ENCODE peak calls at places on chromosomes 13 and 19, in nine cellular contexts. O, N, K, Y, A, E, V, Z and L are unnamed samples.

GRCh38 chr13:77985866-77986636 is 67.4 kb upstream of the EDNRB start:
- DNase-seq in V (no peak), A (no peak), O (no peak), N (no peak), Y (no peak), Z (no peak), E (no peak), K (no peak), L (no peak)

GRCh38 chr13:51249767-51250741 is 27.9 kb downstream of the FAM124A start:
- DNase-seq in K (peak), Z (no peak), A (no peak), V (no peak), E (no peak), O (no peak), N (no peak), Y (peak), L (no peak)

GRCh38 chr19:44149776-44150175 is 8.4 kb downstream of the ZNF234 start:
- DNase-seq in O (no peak), E (no peak), K (no peak), A (no peak), Y (no peak), N (no peak), V (no peak), Z (no peak), L (no peak)

GRCh38 chr13:31908696-31909386 is 122.7 kb upstream of the FRY start:
- DNase-seq in A (peak), Z (no peak), O (no peak), K (no peak), Y (no peak), V (no peak), N (no peak), E (no peak), L (no peak)

GRCh38 chr13:40370662-40371061 is 295.8 kb downstream of the FOXO1 start:
- DNase-seq in A (no peak), N (no peak), V (no peak), E (no peak), Z (no peak), K (no peak), O (no peak), Y (no peak), L (no peak)

GRCh38 chr13:37173214-37173613 is 67.8 kb upstream of the CSNK1A1L start:
- DNase-seq in K (no peak), A (peak), Y (no peak), V (peak), Z (peak), O (no peak), E (no peak), N (no peak), L (no peak)

GRCh38 chr13:42330991-42331390 is 59.0 kb downstream of the AKAP11 start:
- DNase-seq in A (peak), Z (no peak), O (no peak), V (no peak), K (no peak), N (no peak), E (no peak), Y (no peak), L (no peak)

GRCh38 chr19:8307400-8307964 is 676 bp downstream of the CD320 start:
- DNase-seq in V (no peak), K (no peak), A (no peak), Y (no peak), O (no peak), N (no peak), E (no peak), Z (no peak), L (peak)

GRCh38 chr19:46369817-46370216 is 22.9 kb downstream of the PPP5C start:
- DNase-seq in Y (no peak), V (no peak), N (no peak), Z (no peak), K (peak), O (no peak), A (peak), E (no peak), L (no peak)

GRCh38 chr13:112102243-112102642 is 35.3 kb downstream of the SOX1 start:
- DNase-seq in N (no peak), Y (peak), E (no peak), Z (no peak), V (no peak), K (no peak), A (no peak), O (peak), L (no peak)

GRCh38 chr13:76968041-76968440 is 19.7 kb downstream of the ACOD1 start:
- DNase-seq in E (no peak), Y (no peak), A (no peak), N (no peak), K (no peak), Z (no peak), O (no peak), V (no peak), L (no peak)

GRCh38 chr19:49425922-49426592 is 869 bp downstream of the GFY start:
- DNase-seq in N (no peak), E (no peak), O (peak), Y (peak), A (no peak), V (no peak), Z (no peak), K (no peak), L (no peak)

GRCh38 chr13:50422181-50423148 is 407.2 kb downstream of the KCNRG start:
- DNase-seq in V (no peak), A (no peak), K (no peak), E (no peak), O (no peak), Y (no peak), Z (no peak), N (no peak), L (no peak)

GRCh38 chr19:13366529-13367143 is 139.6 kb downstream of the CACNA1A start:
- DNase-seq in A (peak), E (no peak), V (peak), K (no peak), Z (no peak), Y (peak), O (peak), N (no peak), L (no peak)

GRCh38 chr19:18062043-18062442 is 24.7 kb downstream of the IL12RB1 start:
- DNase-seq in Y (no peak), O (no peak), E (no peak), N (no peak), Z (no peak), A (no peak), K (no peak), V (no peak), L (no peak)

GRCh38 chr13:99384468-99384867 is 77.3 kb upstream of the GPR183 start:
- DNase-seq in E (no peak), Z (no peak), Y (no peak), V (no peak), N (no peak), K (no peak), A (no peak), O (no peak), L (no peak)

GRCh38 chr13:97844151-97844550 is 109.3 kb upstream of the IPO5 start:
- DNase-seq in A (peak), N (no peak), O (no peak), K (no peak), Z (no peak), V (no peak), Y (no peak), E (no peak), L (no peak)

GRCh38 chr13:99151516-99151915 is 49.1 kb upstream of the UBAC2 start:
- DNase-seq in N (no peak), Z (no peak), V (peak), O (no peak), E (no peak), K (no peak), A (peak), Y (peak), L (no peak)

GRCh38 chr19:3440082-3440481 is 40.2 kb downstream of the SMIM24 start:
- DNase-seq in Y (no peak), K (peak), Z (no peak), O (no peak), A (peak), V (no peak), E (no peak), N (peak), L (no peak)

GRCh38 chr13:31982540-31982939 is 49.0 kb upstream of the FRY start:
- DNase-seq in N (peak), Z (peak), V (peak), K (peak), Y (peak), A (peak), O (no peak), E (peak), L (no peak)

GRCh38 chr13:44231786-44232516 is 141.7 kb upstream of the SERP2 start:
- DNase-seq in V (peak), Z (peak), N (peak), A (peak), Y (peak), O (no peak), E (peak), K (peak), L (no peak)

GRCh38 chr19:16376649-16377048 is 52.0 kb downstream of the KLF2 start:
- DNase-seq in N (peak), A (no peak), O (peak), Y (peak), K (no peak), E (no peak), V (no peak), Z (no peak), L (no peak)

GRCh38 chr19:29255912-29256311 is 43.0 kb upstream of the UQCRFS1 start:
- DNase-seq in K (no peak), N (no peak), A (no peak), E (no peak), V (no peak), Z (no peak), Y (no peak), O (no peak), L (no peak)

GRCh38 chr19:4976412-4977298 is 7.7 kb downstream of the KDM4B start:
- DNase-seq in N (peak), V (peak), A (peak), E (peak), Z (peak), Y (peak), O (no peak), K (no peak), L (no peak)

GRCh38 chr13:113959198-113959597 is 14.7 kb downstream of the C13orf46 start:
- DNase-seq in N (peak), Y (no peak), E (no peak), K (no peak), O (no peak), V (no peak), Z (no peak), A (peak), L (no peak)

GRCh38 chr13:83216521-83217245 is 665.6 kb downstream of the SLITRK1 start:
- DNase-seq in Z (peak), E (no peak), A (no peak), O (no peak), N (no peak), K (no peak), V (no peak), Y (no peak), L (no peak)

GRCh38 chr19:31160346-31160926 is 188.8 kb downstream of the TSHZ3 start:
- DNase-seq in Z (peak), Y (no peak), E (no peak), O (no peak), N (no peak), A (no peak), V (no peak), K (no peak), L (no peak)

GRCh38 chr19:18290250-18291018 is 9.0 kb upstream of the JUND start:
- DNase-seq in V (peak), O (no peak), Z (no peak), A (no peak), N (no peak), E (no peak), Y (no peak), K (no peak), L (no peak)

GRCh38 chr19:33674575-33675367 is 53.0 kb downstream of the CHST8 start:
- DNase-seq in A (no peak), V (no peak), Z (no peak), O (no peak), Y (no peak), K (no peak), E (no peak), N (no peak), L (no peak)

GRCh38 chr13:114118763-114119123 is 13.7 kb downstream of the RASA3 start:
- DNase-seq in N (peak), O (no peak), K (peak), A (no peak), Z (no peak), Y (no peak), V (peak), E (no peak), L (no peak)

GRCh38 chr19:3547767-3548282 is 8.9 kb downstream of the TEKTIP1 start:
- DNase-seq in N (no peak), K (no peak), V (no peak), Z (no peak), A (no peak), Y (no peak), O (no peak), E (no peak), L (no peak)

GRCh38 chr19:7435602-7436001 is 53.2 kb downstream of the PEX11G start:
- DNase-seq in A (no peak), Y (no peak), E (no peak), K (no peak), O (no peak), Z (no peak), V (no peak), N (no peak), L (no peak)

GRCh38 chr19:35712910-35713845 is 4.6 kb upstream of the KMT2B start:
- DNase-seq in V (no peak), O (no peak), E (no peak), K (no peak), A (no peak), Y (no peak), Z (no peak), N (no peak), L (no peak)

GRCh38 chr19:14405380-14405757 is 13.8 kb downstream of the DDX39A start:
- DNase-seq in Z (no peak), A (no peak), N (no peak), O (no peak), E (no peak), Y (no peak), V (no peak), K (no peak), L (no peak)
- TF ChIP-seq CTCF in Z (no peak), A (no peak), N (no peak), O (no peak), E (no peak), Y (no peak), V (no peak), K (no peak), L (no peak)

DNA sequence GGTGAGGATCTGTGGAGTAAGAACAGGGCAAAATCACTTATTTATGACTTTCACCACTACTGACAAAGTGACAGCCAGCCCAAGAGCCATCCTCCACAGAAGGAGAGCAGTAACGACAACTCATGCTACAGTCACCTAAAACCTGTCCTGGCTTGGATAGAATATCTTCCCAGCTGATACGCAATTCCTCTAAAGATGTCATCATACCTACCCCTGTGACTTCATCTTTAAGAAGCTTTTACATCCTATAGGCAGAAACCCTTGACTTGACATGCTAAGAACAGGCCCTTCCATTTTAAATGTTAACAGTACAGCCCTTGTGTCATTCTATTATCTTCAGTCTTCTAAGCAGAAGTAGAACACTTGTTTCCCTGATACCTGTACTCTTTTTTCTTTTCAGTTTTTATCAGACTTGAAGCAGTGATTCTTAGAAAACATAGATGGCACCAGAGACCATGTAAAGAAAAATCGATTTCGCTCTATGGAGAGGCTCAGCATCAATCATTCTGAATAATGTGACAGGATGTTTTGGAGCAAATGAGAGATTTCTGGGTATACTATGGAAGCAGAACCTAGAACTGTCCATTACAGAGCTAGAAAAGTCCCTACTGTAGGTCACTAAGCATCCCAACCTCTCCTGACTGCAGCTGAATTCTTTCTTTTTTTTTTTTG is 20.1 kb downstream of the STOML3 start:
- DNase-seq in Y (no peak), E (no peak), K (no peak), O (no peak), Z (no peak), V (no peak), A (peak), N (no peak), L (no peak)
- TF ChIP-seq CTCF in Y (peak), E (no peak), K (peak), O (no peak), Z (no peak), V (no peak), A (peak), N (no peak), L (no peak)

DNA sequence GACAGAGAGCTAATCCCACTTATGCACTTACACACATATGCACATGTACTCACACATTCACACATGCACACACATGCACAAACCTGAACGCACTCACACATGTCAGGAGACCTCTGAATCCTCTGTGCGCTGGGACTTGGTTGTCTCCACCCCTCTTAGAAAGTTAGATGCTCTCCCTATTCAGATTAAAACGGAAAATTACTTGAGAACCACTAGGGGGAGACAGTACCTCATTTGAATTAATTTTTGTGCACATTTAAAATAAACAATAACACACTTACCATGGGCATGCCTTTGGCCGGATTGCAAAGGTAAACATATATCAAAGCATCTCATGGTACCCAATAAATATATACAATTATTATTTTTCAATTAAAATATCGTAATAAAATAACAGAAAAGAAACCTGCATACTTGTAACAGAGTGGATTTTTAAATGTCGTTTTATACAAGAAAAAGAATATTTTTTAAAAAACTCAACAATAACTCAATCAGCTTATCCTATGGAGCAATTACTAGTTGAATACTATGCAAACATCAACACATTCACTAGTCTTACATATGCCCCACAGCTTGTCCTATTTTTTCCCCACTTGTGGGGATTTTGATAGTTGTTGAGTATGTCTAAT is 9.5 kb upstream of the LILRB4 start:
- DNase-seq in Y (peak), E (no peak), V (peak), K (no peak), A (peak), N (no peak), O (no peak), Z (no peak), L (no peak)
- TF ChIP-seq CTCF in Y (peak), E (no peak), V (peak), K (peak), A (peak), N (peak), O (peak), Z (peak), L (peak)

GRCh38 chr19:10896851-10897526 is 25.6 kb downstream of the CARM1 start:
- DNase-seq in V (no peak), Y (no peak), O (no peak), N (no peak), E (peak), A (no peak), K (no peak), Z (peak), L (no peak)

GRCh38 chr19:10895920-10896319 is 24.6 kb downstream of the CARM1 start:
- DNase-seq in V (no peak), K (no peak), O (no peak), A (no peak), N (no peak), E (no peak), Z (no peak), Y (no peak), L (no peak)

GRCh38 chr19:10899171-10899653 is 27.9 kb downstream of the CARM1 start:
- DNase-seq in E (peak), A (peak), Y (peak), N (peak), K (peak), V (no peak), O (no peak), Z (no peak), L (no peak)

GRCh38 chr19:10895363-10895762 is 24.0 kb downstream of the CARM1 start:
- DNase-seq in V (no peak), Z (no peak), E (no peak), N (no peak), O (no peak), K (no peak), A (no peak), Y (no peak), L (no peak)

GRCh38 chr19:10898633-10899032 is 27.3 kb downstream of the CARM1 start:
- DNase-seq in N (no peak), E (no peak), O (no peak), V (no peak), A (no peak), Z (no peak), Y (peak), K (no peak), L (no peak)
- TF ChIP-seq CTCF in N (no peak), E (no peak), O (no peak), V (no peak), A (no peak), Z (no peak), Y (no peak), K (no peak), L (no peak)